ENCODE peak calls at places on chromosomes 1 and 21, in five cellular contexts. K is GM12891, W is H54, L is IMR-90, N is K562. I is an unnamed sample.
A peak's percentile ranks its signal among the peaks of the same experiment; 100 is the strongest.

GRCh38 chr1:151613275-151613867 is 1.5 kb downstream of the SNX27 start:
- DNase-seq in K (no peak), W (no peak), L (no peak), N (no peak), I (no peak)

GRCh38 chr1:235129774-235130570 is 1.3 kb upstream of the TOMM20 start:
- DNase-seq in K (no peak), W (no peak), L (no peak), N (no peak), I (no peak)

GRCh38 chr21:45305831-45306230 is 18.1 kb upstream of the POFUT2 start:
- DNase-seq in K (no peak), W (no peak), L (no peak), N (no peak), I (peak; percentile 38)

GRCh38 chr1:44784094-44785026 is 3.6 kb downstream of the BEST4 start:
- DNase-seq in K (no peak), W (no peak), L (no peak), N (no peak), I (no peak)

GRCh38 chr1:177185209-177185608 is 14.5 kb downstream of the BRINP2 start:
- DNase-seq in K (no peak), W (no peak), L (peak; percentile 17), N (peak; percentile 36), I (no peak)

GRCh38 chr21:46141767-46142580 is 13.4 kb downstream of the FTCD start:
- DNase-seq in K (no peak), W (no peak), L (no peak), N (no peak), I (no peak)

GRCh38 chr1:76726251-76726650 is 141.0 kb upstream of the ST6GALNAC5 start:
- DNase-seq in K (no peak), W (no peak), L (no peak), N (no peak), I (no peak)

GRCh38 chr21:38936237-38936636 is 130.5 kb downstream of the ETS2 start:
- DNase-seq in K (no peak), W (no peak), L (no peak), N (no peak), I (no peak)

GRCh38 chr1:33004628-33005027 is 32.1 kb downstream of the AK2 start:
- DNase-seq in K (no peak), W (no peak), L (peak; percentile 54), N (no peak), I (no peak)

GRCh38 chr21:37860416-37860815 is 55.8 kb downstream of the KCNJ6 start:
- DNase-seq in K (no peak), W (no peak), L (no peak), N (no peak), I (no peak)

GRCh38 chr1:203305809-203306088 is 430 bp downstream of the BTG2 start:
- DNase-seq in K (no peak), W (no peak), L (no peak), N (no peak), I (no peak)

GRCh38 chr1:16198444-16199156 is 13.9 kb downstream of the ARHGEF19 start:
- DNase-seq in K (no peak), W (no peak), L (no peak), N (no peak), I (no peak)

GRCh38 chr1:59692591-59692990 is 122.2 kb upstream of the HOOK1 start:
- DNase-seq in K (no peak), W (no peak), L (peak; percentile 98), N (no peak), I (no peak)

GRCh38 chr1:51236548-51237312 is 657 bp downstream of the RNF11 start:
- DNase-seq in K (no peak), W (no peak), L (peak; percentile 39), N (peak; percentile 52), I (no peak)

GRCh38 chr1:65431111-65431705 is 10.7 kb downstream of the LEPR start:
- DNase-seq in K (no peak), W (no peak), L (peak; percentile 55), N (peak; percentile 38), I (no peak)

GRCh38 chr1:25099343-25099951 is 132.9 kb downstream of the SYF2 start:
- DNase-seq in K (no peak), W (no peak), L (no peak), N (no peak), I (no peak)

GRCh38 chr1:225777583-225778411 is at the start of gene SRP9:
- DNase-seq in K (peak; percentile 84), W (peak; percentile 90), L (peak; percentile 98), N (peak; percentile 100), I (peak; percentile 99)
- TF ChIP-seq POLR2A in K (peak; percentile 78), W (peak; percentile 62), L (peak; percentile 76), N (peak; percentile 98), I (peak; percentile 84)

GRCh38 chr1:6497215-6497866 is 5.9 kb upstream of the PLEKHG5 start:
- DNase-seq in K (peak; percentile 72), W (no peak), L (no peak), N (peak; percentile 99), I (no peak)
- TF ChIP-seq POLR2A in K (no peak), W (peak; percentile 36), L (no peak), N (no peak), I (no peak)

GRCh38 chr1:54129858-54130257 is 22.9 kb downstream of the CDCP2 start:
- DNase-seq in K (no peak), W (no peak), L (no peak), N (no peak), I (no peak)

GRCh38 chr1:54134301-54134700 is 18.5 kb downstream of the CDCP2 start:
- DNase-seq in K (no peak), W (no peak), L (no peak), N (no peak), I (no peak)

GRCh38 chr1:54135436-54136120 is 17.2 kb downstream of the CDCP2 start:
- DNase-seq in K (no peak), W (peak; percentile 57), L (peak; percentile 61), N (no peak), I (no peak)

GRCh38 chr1:54131419-54131818 is 21.4 kb downstream of the CDCP2 start:
- DNase-seq in K (no peak), W (no peak), L (no peak), N (no peak), I (no peak)

GRCh38 chr1:54132485-54132884 is 20.3 kb downstream of the CDCP2 start:
- DNase-seq in K (no peak), W (peak; percentile 35), L (peak; percentile 62), N (no peak), I (no peak)
- TF ChIP-seq POLR2A in K (no peak), W (no peak), L (no peak), N (no peak), I (no peak)

DNA sequence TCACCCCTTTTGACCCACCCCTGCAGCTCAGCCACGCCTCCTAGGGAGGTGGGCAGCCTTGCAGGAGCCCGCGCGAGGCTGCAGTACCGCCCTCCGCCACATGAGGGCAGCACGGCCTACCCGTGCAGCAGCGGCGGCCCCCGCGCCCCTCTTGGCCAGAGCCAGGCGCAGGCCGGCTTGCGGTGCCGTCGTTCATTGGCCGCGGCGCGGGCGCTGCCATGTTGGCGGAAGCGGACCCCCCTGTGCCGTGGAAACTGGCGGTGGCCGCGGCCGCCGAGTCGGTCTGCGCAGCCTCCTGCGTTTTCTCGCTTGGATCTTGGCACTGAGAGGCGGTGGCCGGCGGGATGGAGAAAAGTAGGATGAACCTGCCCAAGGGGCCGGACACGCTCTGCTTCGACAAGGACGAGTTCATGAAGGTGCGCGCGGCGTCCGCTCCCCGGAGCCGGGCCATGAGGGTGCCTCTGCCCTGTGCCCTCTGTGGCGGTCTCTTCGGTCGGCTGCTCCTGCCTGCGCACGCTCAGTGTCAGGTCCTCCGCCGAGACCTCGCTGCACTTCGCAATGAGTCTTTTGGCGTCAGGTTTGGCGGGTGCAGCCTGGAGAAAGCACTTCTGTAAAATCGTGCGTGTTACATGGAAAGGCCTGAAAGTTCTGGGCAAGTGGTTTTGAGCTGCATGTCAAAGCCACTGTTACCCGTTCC is at the start of gene COG2:
- DNase-seq in K (peak; percentile 91), W (peak; percentile 92), L (peak; percentile 90), N (peak; percentile 98), I (peak; percentile 93)
- TF ChIP-seq POLR2A in K (no peak), W (peak; percentile 91), L (peak; percentile 76), N (peak; percentile 95), I (no peak)

GRCh38 chr1:228394571-228395394 is 11.9 kb downstream of the TRIM11 start:
- DNase-seq in K (no peak), W (no peak), L (no peak), N (no peak), I (peak; percentile 74)

GRCh38 chr1:228391411-228392020 is 15.1 kb downstream of the TRIM11 start:
- DNase-seq in K (no peak), W (no peak), L (no peak), N (no peak), I (no peak)

GRCh38 chr1:228393268-228393699 is 13.4 kb downstream of the TRIM11 start:
- DNase-seq in K (no peak), W (peak; percentile 81), L (peak; percentile 73), N (no peak), I (no peak)

GRCh38 chr1:228392111-228392936 is 14.3 kb downstream of the TRIM11 start:
- DNase-seq in K (no peak), W (peak; percentile 83), L (peak; percentile 30), N (peak; percentile 59), I (peak; percentile 40)

DNA sequence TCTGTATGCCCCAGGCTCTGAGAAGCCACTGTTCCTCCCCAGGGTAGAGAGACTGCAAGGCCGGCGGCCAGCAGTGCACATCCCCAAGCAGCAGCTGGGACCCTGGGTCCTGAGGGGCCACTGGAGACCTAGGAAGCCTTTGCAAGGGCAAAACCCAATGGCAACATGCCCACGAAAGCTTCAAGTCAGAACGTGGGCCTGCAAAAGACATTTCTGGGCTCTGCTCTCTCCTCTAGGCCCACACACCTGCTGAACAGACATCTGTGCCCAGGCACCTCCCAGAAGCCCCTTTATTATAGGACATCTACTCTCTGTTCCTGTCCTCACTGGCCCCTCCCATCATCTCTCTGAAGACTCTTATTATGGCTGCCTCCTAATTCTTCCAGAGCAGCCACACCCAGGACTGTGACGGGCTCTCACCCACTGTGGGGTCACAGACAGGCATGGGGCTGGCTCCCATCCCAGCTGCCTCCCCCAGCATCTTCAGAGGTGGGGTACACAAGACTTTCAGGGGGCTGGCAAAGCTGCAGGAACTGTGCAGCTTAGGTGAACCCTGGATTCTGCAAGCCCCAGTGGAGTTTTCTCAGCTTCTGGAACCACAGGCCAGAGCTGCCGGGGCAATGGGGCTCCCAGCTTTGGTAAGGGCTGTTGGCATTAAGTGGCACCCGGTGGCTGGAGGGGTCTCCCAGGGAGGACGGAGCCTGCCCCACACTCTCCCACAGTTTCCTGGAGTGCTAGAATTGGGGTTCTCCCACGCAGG is 12.6 kb downstream of the TRIM11 start:
- DNase-seq in K (no peak), W (no peak), L (no peak), N (no peak), I (peak; percentile 40)
- TF ChIP-seq POLR2A in K (no peak), W (no peak), L (no peak), N (peak; percentile 39), I (no peak)

I was measured in suprapubic skin.